ENCODE peak calls at places on chromosome 1, in ten cellular contexts. L is A549, A is adrenal gland, K is prostate gland, E is transverse colon, D is tibial nerve, H is suprapubic skin, T is upper lobe of left lung, M is IMR-90, B is vagina. P is an unnamed sample.

GRCh38 chr1:77068013-77068412 is 151.2 kb downstream of the PIGK start:
- DNase-seq in L (no peak), A (no peak), K (no peak), E (no peak), D (no peak), H (no peak), T (no peak), M (no peak), B (no peak), P (no peak)

GRCh38 chr1:172230526-172230925 is 190.0 kb upstream of the C1orf105 start:
- DNase-seq in L (no peak), A (no peak), K (no peak), E (no peak), D (no peak), H (no peak), T (no peak), M (no peak), B (no peak), P (no peak)

GRCh38 chr1:222798111-222798510 is 16.7 kb upstream of the DISP1 start:
- DNase-seq in L (no peak), A (no peak), K (no peak), E (no peak), D (no peak), H (no peak), T (no peak), M (peak; percentile 79), B (no peak), P (peak; percentile 75)

GRCh38 chr1:186391841-186392240 is 16.2 kb downstream of the ODR4 start:
- DNase-seq in L (no peak), A (no peak), K (no peak), E (no peak), D (no peak), H (no peak), T (no peak), M (no peak), B (no peak), P (no peak)

GRCh38 chr1:168095476-168095875 is 41.3 kb downstream of the GPR161 start:
- DNase-seq in L (no peak), A (no peak), K (no peak), E (no peak), D (no peak), H (no peak), T (no peak), M (no peak), B (peak; percentile 43), P (no peak)

GRCh38 chr1:85596947-85597346 is 16.4 kb downstream of the CCN1 start:
- DNase-seq in L (no peak), A (no peak), K (no peak), E (no peak), D (no peak), H (no peak), T (no peak), M (no peak), B (no peak), P (no peak)

GRCh38 chr1:245332513-245332912 is 177.7 kb downstream of the KIF26B start:
- DNase-seq in L (no peak), A (no peak), K (no peak), E (no peak), D (no peak), H (no peak), T (no peak), M (peak; percentile 7), B (no peak), P (no peak)

GRCh38 chr1:23188434-23188884 is 19.8 kb upstream of the LUZP1 start:
- DNase-seq in L (no peak), A (no peak), K (no peak), E (no peak), D (no peak), H (no peak), T (no peak), M (no peak), B (no peak), P (no peak)

GRCh38 chr1:160767417-160768294 is 28.3 kb upstream of the LY9 start:
- DNase-seq in L (no peak), A (no peak), K (no peak), E (no peak), D (no peak), H (no peak), T (no peak), M (no peak), B (no peak), P (no peak)

GRCh38 chr1:160763993-160764392 is 24.9 kb downstream of the SLAMF7 start:
- DNase-seq in L (no peak), A (no peak), K (no peak), E (no peak), D (no peak), H (no peak), T (no peak), M (no peak), B (no peak), P (no peak)

GRCh38 chr1:160773088-160773487 is 22.9 kb upstream of the LY9 start:
- DNase-seq in L (no peak), A (no peak), K (no peak), E (no peak), D (no peak), H (no peak), T (no peak), M (no peak), B (no peak), P (no peak)

GRCh38 chr1:160768295-160768657 is 27.7 kb upstream of the LY9 start:
- DNase-seq in L (no peak), A (peak; percentile 75), K (no peak), E (peak; percentile 72), D (no peak), H (no peak), T (peak; percentile 64), M (no peak), B (no peak), P (no peak)
- TF ChIP-seq CTCF in L (peak; percentile 31), A (peak; percentile 69), K (no peak), E (peak; percentile 35), D (no peak), H (peak; percentile 53), T (peak; percentile 35), M (peak; percentile 15), B (peak; percentile 15), P (no peak)

GRCh38 chr1:107804746-107805145 is 160.2 kb downstream of the VAV3 start:
- DNase-seq in L (no peak), A (no peak), K (no peak), E (no peak), D (no peak), H (no peak), T (no peak), M (no peak), B (no peak), P (no peak)

GRCh38 chr1:107806902-107807301 is 158.1 kb downstream of the VAV3 start:
- DNase-seq in L (no peak), A (no peak), K (no peak), E (no peak), D (no peak), H (no peak), T (no peak), M (no peak), B (no peak), P (no peak)

GRCh38 chr1:107803579-107803978 is 161.4 kb downstream of the VAV3 start:
- DNase-seq in L (no peak), A (no peak), K (no peak), E (no peak), D (no peak), H (no peak), T (no peak), M (no peak), B (no peak), P (no peak)

GRCh38 chr1:107802654-107803053 is 162.3 kb downstream of the VAV3 start:
- DNase-seq in L (no peak), A (no peak), K (no peak), E (no peak), D (no peak), H (no peak), T (no peak), M (no peak), B (no peak), P (no peak)

DNA sequence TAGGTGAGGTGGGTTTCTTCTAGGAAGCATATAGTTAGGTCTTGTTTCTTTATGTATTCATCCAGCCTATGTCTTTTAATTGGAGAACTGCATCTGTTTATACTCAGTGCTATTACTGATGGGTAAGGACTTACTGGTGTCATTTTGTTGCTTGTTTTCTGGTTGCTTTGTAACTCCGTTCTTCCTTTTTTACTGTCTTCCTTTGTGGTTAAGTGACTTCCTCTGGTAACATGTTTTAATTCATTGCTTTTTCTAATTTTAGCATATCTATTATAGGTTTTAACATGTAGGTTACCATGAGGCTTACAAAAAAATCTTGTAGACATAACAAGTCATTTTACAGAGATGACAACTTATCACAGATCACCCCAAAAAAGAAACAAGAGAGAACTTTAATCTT is 160.8 kb downstream of the VAV3 start:
- DNase-seq in L (no peak), A (no peak), K (no peak), E (no peak), D (no peak), H (no peak), T (no peak), M (no peak), B (no peak), P (no peak)
- H3K4me3 ChIP-seq in L (no peak overlapping the region), A (no peak overlapping the region), K (no peak overlapping the region), E (no peak overlapping the region), D (no peak overlapping the region), H (no peak overlapping the region), T (no peak overlapping the region), M (no peak overlapping the region), B (no peak overlapping the region), P (no peak overlapping the region)

DNA sequence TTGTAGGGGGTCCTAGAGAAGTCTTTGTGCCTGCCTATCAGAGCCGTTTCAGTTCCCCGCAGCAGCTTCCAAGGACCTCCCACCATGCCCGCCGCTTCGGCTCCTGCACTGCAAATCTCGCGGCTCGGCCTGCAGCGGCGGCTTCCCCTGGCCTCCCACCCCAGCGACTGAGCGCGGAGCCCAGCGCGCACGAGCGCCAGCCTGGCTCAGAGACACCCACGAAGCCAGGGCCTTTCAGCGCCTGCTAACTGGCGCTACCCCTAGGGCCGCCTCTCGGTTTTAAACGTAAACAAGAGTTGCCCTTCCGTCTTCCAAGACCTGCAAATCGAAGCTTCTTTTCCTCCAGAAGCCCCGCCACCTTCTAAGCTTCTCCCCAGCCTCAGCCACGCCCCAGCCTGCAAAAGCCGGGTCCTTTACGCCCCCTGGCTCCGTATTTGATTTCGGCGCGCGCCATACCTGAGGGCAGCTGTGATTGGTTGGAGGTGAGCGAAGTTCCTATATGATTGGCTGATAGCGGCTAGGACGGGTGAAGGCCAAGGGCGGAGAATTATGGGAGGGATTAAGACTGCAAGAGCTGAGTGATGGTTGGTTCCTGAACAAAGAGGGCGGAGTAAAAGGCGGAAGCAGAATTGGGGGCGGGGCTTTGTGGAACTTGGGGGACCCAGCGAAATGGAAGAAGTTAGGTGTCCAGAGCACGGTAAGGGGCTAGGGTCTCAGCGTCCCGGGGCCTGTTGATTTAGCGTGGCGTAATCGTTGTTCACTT is at the start of gene TTF2:
- DNase-seq in L (peak; percentile 94), A (peak; percentile 97), K (peak; percentile 96), E (peak; percentile 95), D (peak; percentile 87), H (peak; percentile 97), T (peak; percentile 94), M (peak; percentile 98), B (no peak), P (peak; percentile 95)
- TF ChIP-seq POLR2A in L (peak; percentile 47), A (peak; percentile 61), K (peak; percentile 41), E (peak; percentile 68), D (no peak), H (no peak), T (peak; percentile 64), M (peak; percentile 71), B (no peak), P (peak; percentile 7)

DNA sequence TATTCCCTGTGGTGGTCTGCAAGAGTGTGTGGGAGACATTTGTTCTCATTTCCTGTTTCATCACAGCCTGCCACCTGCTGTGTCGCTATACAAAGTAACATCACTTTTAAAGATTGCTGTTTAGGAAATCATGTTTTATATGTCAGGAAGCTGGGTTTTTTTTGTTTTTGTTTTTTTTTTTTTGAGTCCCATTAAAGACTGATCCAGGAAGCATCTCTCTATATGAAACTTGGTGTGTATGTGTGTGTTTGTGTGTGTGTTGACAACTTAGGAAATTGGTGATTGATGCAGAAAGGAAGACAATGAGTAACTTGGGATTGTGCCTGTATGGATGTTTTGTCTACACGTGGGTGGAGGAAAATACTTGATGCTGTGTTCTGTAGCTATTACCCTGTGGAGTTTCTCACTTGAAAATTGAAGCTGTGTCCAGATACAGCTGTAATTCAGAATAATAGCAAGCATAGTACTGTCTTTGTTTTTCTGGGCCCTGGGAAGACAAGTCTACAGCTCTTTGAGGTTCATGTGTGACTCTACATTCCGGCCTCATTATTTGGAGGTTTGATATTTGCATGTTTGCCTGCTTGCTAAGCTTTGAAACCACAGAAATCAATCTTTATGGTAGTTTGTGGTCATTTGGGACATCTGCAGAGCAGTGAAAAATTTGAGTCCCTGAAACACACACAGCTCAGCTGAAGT is 47.9 kb downstream of the LAMC1 start:
- DNase-seq in L (no peak), A (no peak), K (no peak), E (no peak), D (no peak), H (no peak), T (no peak), M (peak; percentile 95), B (no peak), P (no peak)
- TF ChIP-seq CTCF in L (no peak), A (no peak), K (no peak), E (no peak), D (no peak), H (no peak), T (no peak), M (no peak), B (no peak), P (no peak)

P was measured in thyroid gland.